ENCODE peak calls at places on chromosomes 3 and 15, in seven cellular contexts. A is adrenal gland; R is spleen; F is tibial artery; M is H9; L is neuronal stem cell; O is CD8-positive, alpha-beta memory T cell. K is an unnamed sample. For H3K4me1, the result is how much of the 10 kb centered on the place peaks cover.

GRCh38 chr3:113287818-113288648 is 76.7 kb downstream of the BOC start:
- DNase-seq in A (peak), R (no peak), F (no peak), M (no peak), L (peak), O (no peak), K (no peak)

GRCh38 chr3:140093742-140094141 is 158.8 kb downstream of the CLSTN2 start:
- DNase-seq in A (peak), R (no peak), F (peak), M (no peak), L (no peak), O (no peak), K (no peak)

GRCh38 chr3:71532639-71533395 is 50.7 kb downstream of the FOXP1 start:
- DNase-seq in A (no peak), R (no peak), F (no peak), M (no peak), L (no peak), O (no peak), K (no peak)

GRCh38 chr3:100411091-100411982 is 10.0 kb downstream of the LNP1 start:
- DNase-seq in A (no peak), R (no peak), F (no peak), M (no peak), L (no peak), O (no peak), K (no peak)

GRCh38 chr3:38297537-38297936 is 15.4 kb downstream of the SLC22A14 start:
- DNase-seq in A (no peak), R (no peak), F (no peak), M (no peak), L (no peak), O (no peak), K (no peak)

GRCh38 chr3:190183121-190183520 is 62.4 kb upstream of the P3H2 start:
- DNase-seq in A (no peak), R (no peak), F (no peak), M (no peak), L (peak), O (no peak), K (no peak)

GRCh38 chr3:43238801-43239200 is 47.5 kb upstream of the SNRK start:
- DNase-seq in A (no peak), R (no peak), F (no peak), M (no peak), L (no peak), O (no peak), K (no peak)

GRCh38 chr3:13207578-13207922 is 134.3 kb upstream of the IQSEC1 start:
- DNase-seq in A (no peak), R (peak), F (no peak), M (no peak), L (no peak), O (no peak), K (no peak)

GRCh38 chr3:13347390-13347966 is 72.6 kb downstream of the NUP210 start:
- DNase-seq in A (no peak), R (no peak), F (no peak), M (peak), L (no peak), O (no peak), K (no peak)

GRCh38 chr3:194632211-194632982 is 822 bp downstream of the TMEM44 start:
- DNase-seq in A (peak), R (peak), F (peak), M (no peak), L (no peak), O (no peak), K (no peak)

GRCh38 chr15:34802371-34802770 is 7.0 kb upstream of the ACTC1 start:
- DNase-seq in A (no peak), R (no peak), F (no peak), M (no peak), L (no peak), O (no peak), K (no peak)

GRCh38 chr3:81910244-81910852 is 148.9 kb upstream of the GBE1 start:
- DNase-seq in A (peak), R (no peak), F (no peak), M (no peak), L (peak), O (no peak), K (no peak)

GRCh38 chr3:65577875-65578274 is 460.8 kb downstream of the MAGI1 start:
- DNase-seq in A (no peak), R (no peak), F (no peak), M (no peak), L (no peak), O (no peak), K (no peak)

GRCh38 chr3:59783468-59783988 is 733.7 kb upstream of the CFAP20DC start:
- DNase-seq in A (no peak), R (no peak), F (no peak), M (no peak), L (no peak), O (no peak), K (no peak)

GRCh38 chr3:37086918-37087317 is 87.5 kb downstream of the LRRFIP2 start:
- DNase-seq in A (peak), R (no peak), F (no peak), M (no peak), L (no peak), O (no peak), K (no peak)

GRCh38 chr3:11131371-11131770 is 22.9 kb upstream of the HRH1 start:
- DNase-seq in A (no peak), R (no peak), F (no peak), M (no peak), L (no peak), O (no peak), K (no peak)

DNA sequence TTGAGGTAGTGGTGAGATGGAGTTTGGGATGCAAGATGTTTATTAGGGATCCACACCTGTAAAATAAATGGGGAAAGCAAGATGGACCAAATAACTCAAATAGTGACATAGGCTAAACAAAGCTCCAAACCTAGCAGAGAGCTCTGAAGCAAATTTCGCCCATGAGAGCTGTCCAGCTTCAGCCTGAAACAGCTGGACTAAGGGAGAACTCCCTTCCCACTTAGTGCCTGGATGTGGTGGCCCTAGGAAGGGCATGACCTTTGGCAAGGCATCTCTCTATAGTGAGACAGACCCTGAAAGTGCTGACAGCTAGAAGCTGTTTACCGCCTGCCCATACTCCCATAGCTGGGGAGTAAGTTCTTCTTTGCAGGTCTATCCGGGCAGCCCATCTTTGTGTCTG is 48.1 kb downstream of the COL6A5 start:
- DNase-seq in A (no peak), R (no peak), F (no peak), M (no peak), L (no peak), O (no peak), K (no peak)
- H3K4me1 ChIP-seq in A (under half), R (under half), F (under half), M (under half), L (under half), O (under half), K (under half)

GRCh38 chr3:69181592-69182211 is 59.3 kb upstream of the LMOD3 start:
- DNase-seq in A (peak), R (no peak), F (no peak), M (no peak), L (no peak), O (no peak), K (no peak)
- H3K4me1 ChIP-seq in A (under half), R (under half), F (under half), M (under half), L (under half), O (under half), K (under half)

GRCh38 chr3:5194801-5195509 is 7.4 kb downstream of the EDEM1 start:
- DNase-seq in A (peak), R (no peak), F (no peak), M (no peak), L (no peak), O (peak), K (peak)

GRCh38 chr3:5195605-5196004 is 8.1 kb downstream of the EDEM1 start:
- DNase-seq in A (peak), R (no peak), F (no peak), M (no peak), L (no peak), O (no peak), K (no peak)

GRCh38 chr3:5198313-5198677 is 10.8 kb downstream of the EDEM1 start:
- DNase-seq in A (no peak), R (no peak), F (no peak), M (no peak), L (no peak), O (no peak), K (no peak)

GRCh38 chr3:5197470-5198312 is 10.2 kb downstream of the EDEM1 start:
- DNase-seq in A (no peak), R (no peak), F (no peak), M (no peak), L (no peak), O (peak), K (no peak)

GRCh38 chr3:5197022-5197421 is 9.5 kb downstream of the EDEM1 start:
- DNase-seq in A (no peak), R (no peak), F (no peak), M (no peak), L (no peak), O (no peak), K (no peak)
- H3K4me1 ChIP-seq in A (under half), R (half or more), F (under half), M (under half), L (under half), O (half or more), K (under half)

GRCh38 chr3:133949438-133949837 is 53.8 kb upstream of the RAB6B start:
- DNase-seq in A (no peak), R (peak), F (no peak), M (peak), L (no peak), O (no peak), K (no peak)
- H3K4me1 ChIP-seq in A (under half), R (under half), F (under half), M (under half), L (under half), O (under half), K (under half)